ENCODE peak calls at places on chromosomes 3 and 15, in six cellular contexts. V, R, E, O, S and K are unnamed samples. For H3K4me1, the result is how much of the 10 kb centered on the place peaks cover.

GRCh38 chr3:146218880-146219866 is 31.7 kb downstream of the PLSCR4 start:
- DNase-seq in V (no peak), R (no peak), E (peak), O (peak), S (peak), K (peak)

GRCh38 chr3:195073866-195074860 is 196.8 kb downstream of the XXYLT1 start:
- DNase-seq in V (no peak), R (peak), E (no peak), O (peak), S (no peak), K (no peak)

GRCh38 chr3:127162947-127163645 is 29.8 kb upstream of the PRR23E start:
- DNase-seq in V (no peak), R (no peak), E (no peak), O (no peak), S (no peak), K (peak)

GRCh38 chr3:71006810-71007785 is 576.4 kb downstream of the FOXP1 start:
- DNase-seq in V (no peak), R (no peak), E (no peak), O (peak), S (peak), K (no peak)

GRCh38 chr15:43948691-43949325 is 122.0 kb downstream of the WDR76 start:
- DNase-seq in V (no peak), R (no peak), E (peak), O (no peak), S (no peak), K (no peak)

GRCh38 chr3:99957086-99957821 is 139.6 kb downstream of the CMSS1 start:
- DNase-seq in V (no peak), R (no peak), E (no peak), O (no peak), S (no peak), K (no peak)

GRCh38 chr3:5466059-5466458 is 278.6 kb downstream of the EDEM1 start:
- DNase-seq in V (no peak), R (no peak), E (no peak), O (no peak), S (no peak), K (no peak)

GRCh38 chr15:38809621-38810020 is 245.0 kb upstream of the RASGRP1 start:
- DNase-seq in V (no peak), R (no peak), E (peak), O (no peak), S (no peak), K (no peak)

GRCh38 chr3:98445949-98446406 is 17.0 kb upstream of the OR5K1 start:
- DNase-seq in V (no peak), R (no peak), E (no peak), O (no peak), S (no peak), K (no peak)

GRCh38 chr15:92661069-92661468 is 5.5 kb upstream of the FAM174B start:
- DNase-seq in V (no peak), R (no peak), E (no peak), O (no peak), S (no peak), K (peak)

GRCh38 chr15:77855871-77856270 is 221.6 kb downstream of the TBC1D2B start:
- DNase-seq in V (no peak), R (peak), E (no peak), O (no peak), S (no peak), K (no peak)

GRCh38 chr15:100687532-100688215 is 85.3 kb downstream of the ASB7 start:
- DNase-seq in V (no peak), R (no peak), E (peak), O (no peak), S (no peak), K (no peak)

GRCh38 chr3:157301755-157302154 is 134.9 kb upstream of the PTX3 start:
- DNase-seq in V (no peak), R (no peak), E (no peak), O (no peak), S (no peak), K (no peak)
- TF ChIP-seq POLR2A in V (no peak), R (no peak), E (no peak), O (no peak), S (no peak), K (no peak)

GRCh38 chr3:53171109-53171453 is 10.1 kb downstream of the PRKCD start:
- DNase-seq in V (no peak), R (no peak), E (no peak), O (no peak), S (no peak), K (no peak)

GRCh38 chr3:53169045-53169831 is 8.2 kb downstream of the PRKCD start:
- DNase-seq in V (peak), R (no peak), E (no peak), O (no peak), S (no peak), K (peak)

GRCh38 chr3:53170325-53171108 is 9.5 kb downstream of the PRKCD start:
- DNase-seq in V (no peak), R (peak), E (no peak), O (no peak), S (no peak), K (no peak)

GRCh38 chr3:53168175-53168923 is 7.3 kb downstream of the PRKCD start:
- DNase-seq in V (no peak), R (no peak), E (no peak), O (no peak), S (no peak), K (no peak)

DNA sequence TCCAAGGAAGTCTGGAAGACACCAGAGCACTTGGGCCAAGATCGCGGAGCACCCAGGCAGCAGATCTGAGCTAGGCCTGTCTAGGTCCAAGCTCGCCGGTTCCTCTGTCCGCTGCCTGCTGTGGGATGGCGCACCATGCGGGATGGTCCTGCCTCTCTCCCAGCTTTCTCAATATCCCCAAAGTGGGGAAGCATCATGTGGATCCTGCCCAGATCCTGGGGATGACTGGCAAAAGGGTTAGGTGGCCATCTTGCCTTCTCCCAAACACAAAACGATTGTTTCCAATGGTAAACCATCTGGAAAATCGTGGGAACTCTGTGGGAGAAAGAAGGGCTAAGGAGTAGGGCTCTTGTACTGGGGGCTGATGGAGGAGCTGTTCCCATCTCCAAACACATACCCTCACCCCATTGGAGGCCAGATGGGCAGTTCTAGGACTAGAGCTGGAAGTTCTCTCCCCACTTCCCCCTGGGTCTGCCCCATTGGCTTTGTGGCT is 8.9 kb downstream of the PRKCD start:
- DNase-seq in V (no peak), R (no peak), E (no peak), O (no peak), S (no peak), K (no peak)
- H3K4me3 ChIP-seq in V (no peak), R (no peak), E (no peak), O (no peak), S (no peak), K (no peak)

GRCh38 chr15:63513271-63513670 is 8.9 kb downstream of the USP3 start:
- DNase-seq in V (no peak), R (no peak), E (no peak), O (no peak), S (no peak), K (no peak)
- H3K4me1 ChIP-seq in V (under half), R (half or more), E (under half), O (half or more), S (half or more), K (under half)

DNA sequence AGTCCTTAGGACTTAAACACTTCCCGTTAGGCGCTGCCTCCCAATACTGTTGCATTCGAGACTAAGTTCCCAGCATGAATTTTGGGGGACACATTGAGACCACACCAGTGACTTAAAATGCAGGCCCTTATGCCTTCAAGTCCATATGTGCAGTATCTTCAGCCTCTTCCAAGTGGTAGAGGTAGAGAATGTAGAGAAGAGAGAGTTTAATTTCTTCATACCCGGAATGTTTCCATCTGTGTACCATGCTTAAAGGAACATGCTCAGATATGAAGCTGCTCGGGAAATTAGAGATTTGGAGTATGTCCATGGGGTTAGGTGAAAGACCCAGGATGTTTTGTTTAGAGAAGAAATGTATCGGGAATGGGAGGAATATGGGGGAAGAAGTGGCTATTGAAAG is 12.6 kb downstream of the DUT start:
- DNase-seq in V (no peak), R (no peak), E (no peak), O (no peak), S (no peak), K (no peak)
- TF ChIP-seq POLR2A in V (no peak), R (no peak), E (no peak), O (no peak), S (no peak), K (no peak)

GRCh38 chr15:40097096-40097967 is 11.3 kb downstream of the BMF start:
- DNase-seq in V (no peak), R (no peak), E (no peak), O (no peak), S (no peak), K (no peak)

GRCh38 chr15:40098489-40099261 is 10.0 kb downstream of the BMF start:
- DNase-seq in V (peak), R (peak), E (peak), O (peak), S (peak), K (peak)

GRCh38 chr15:40100133-40100946 is 8.3 kb downstream of the BMF start:
- DNase-seq in V (no peak), R (peak), E (no peak), O (peak), S (no peak), K (no peak)

GRCh38 chr15:40096094-40096876 is 12.4 kb downstream of the BMF start:
- DNase-seq in V (no peak), R (peak), E (no peak), O (no peak), S (no peak), K (no peak)

GRCh38 chr15:40097968-40098476 is 10.7 kb downstream of the BMF start:
- DNase-seq in V (no peak), R (peak), E (no peak), O (peak), S (no peak), K (peak)
- H3K4me3 ChIP-seq in V (no peak), R (no peak), E (no peak), O (no peak), S (no peak), K (no peak)

GRCh38 chr3:4138150-4138783 is 164.9 kb upstream of the SETMAR start:
- DNase-seq in V (no peak), R (no peak), E (no peak), O (no peak), S (no peak), K (no peak)
- H3K4me1 ChIP-seq in V (under half), R (under half), E (under half), O (under half), S (under half), K (under half)